ENCODE peak calls at places on chromosome 10, in seven cellular contexts. E is spleen, C is heart left ventricle, N is hepatocyte, F is transverse colon, Z is heart right ventricle, K is fibroblast of lung. B is an unnamed sample.
A peak's percentile ranks its signal among the peaks of the same experiment; 100 is the strongest.

GRCh38 chr10:95363303-95363912 is 72.6 kb upstream of the PDLIM1 start:
- DNase-seq in K (peak; percentile 80), F (peak; percentile 47), Z (no peak), C (no peak), N (peak; percentile 74), E (no peak), B (peak; percentile 75)

GRCh38 chr10:93095225-93095624 is 21.5 kb downstream of the CYP26A1 start:
- DNase-seq in C (no peak), Z (no peak), N (no peak), E (no peak), K (no peak), F (no peak), B (peak; percentile 71)

GRCh38 chr10:117617664-117618063 is 75.1 kb downstream of the EMX2 start:
- DNase-seq in E (no peak), Z (no peak), N (no peak), F (no peak), K (no peak), C (no peak), B (peak; percentile 10)

GRCh38 chr10:44068716-44069482 is 316.0 kb downstream of the CXCL12 start:
- DNase-seq in C (no peak), Z (peak; percentile 44), N (no peak), F (no peak), E (no peak), K (peak; percentile 21), B (no peak)

GRCh38 chr10:69237528-69238159 is 17.5 kb downstream of the HKDC1 start:
- DNase-seq in Z (peak; percentile 91), F (peak; percentile 92), N (peak; percentile 87), C (peak; percentile 87), K (peak; percentile 77), E (peak; percentile 96), B (peak; percentile 97)

GRCh38 chr10:9508616-9509015 is 1454.1 kb downstream of the GATA3 start:
- DNase-seq in K (peak; percentile 14), F (no peak), C (no peak), E (no peak), N (no peak), Z (no peak), B (no peak)

GRCh38 chr10:32943854-32944661 is 14.0 kb downstream of the ITGB1 start:
- DNase-seq in E (no peak), C (no peak), F (peak; percentile 44), N (no peak), K (no peak), Z (peak; percentile 21), B (peak; percentile 71)

GRCh38 chr10:44198096-44198779 is 186.7 kb downstream of the CXCL12 start:
- DNase-seq in Z (no peak), N (no peak), C (no peak), K (peak; percentile 33), E (no peak), F (no peak), B (no peak)

GRCh38 chr10:99297033-99297432 is 32.1 kb upstream of the CNNM1 start:
- DNase-seq in C (no peak), F (no peak), N (no peak), Z (no peak), K (no peak), E (no peak), B (peak; percentile 64)

GRCh38 chr10:11113156-11113555 is 95.5 kb downstream of the CELF2 start:
- DNase-seq in C (no peak), Z (no peak), F (no peak), N (no peak), K (no peak), E (no peak), B (no peak)

GRCh38 chr10:132521466-132522102 is 16.0 kb upstream of the INPP5A start:
- DNase-seq in F (peak; percentile 6), E (peak; percentile 70), K (no peak), Z (peak; percentile 12), N (no peak), C (peak; percentile 17), B (peak; percentile 36)

GRCh38 chr10:131170042-131170983 is 141.2 kb downstream of the TCERG1L start:
- DNase-seq in K (no peak), Z (no peak), C (no peak), F (no peak), N (no peak), E (peak; percentile 47), B (peak; percentile 16)

GRCh38 chr10:117374506-117375359 is 507 bp downstream of the PDZD8 start:
- DNase-seq in F (peak; percentile 39), E (peak; percentile 92), N (peak; percentile 46), K (peak; percentile 42), Z (peak; percentile 34), C (no peak), B (peak; percentile 80)

DNA sequence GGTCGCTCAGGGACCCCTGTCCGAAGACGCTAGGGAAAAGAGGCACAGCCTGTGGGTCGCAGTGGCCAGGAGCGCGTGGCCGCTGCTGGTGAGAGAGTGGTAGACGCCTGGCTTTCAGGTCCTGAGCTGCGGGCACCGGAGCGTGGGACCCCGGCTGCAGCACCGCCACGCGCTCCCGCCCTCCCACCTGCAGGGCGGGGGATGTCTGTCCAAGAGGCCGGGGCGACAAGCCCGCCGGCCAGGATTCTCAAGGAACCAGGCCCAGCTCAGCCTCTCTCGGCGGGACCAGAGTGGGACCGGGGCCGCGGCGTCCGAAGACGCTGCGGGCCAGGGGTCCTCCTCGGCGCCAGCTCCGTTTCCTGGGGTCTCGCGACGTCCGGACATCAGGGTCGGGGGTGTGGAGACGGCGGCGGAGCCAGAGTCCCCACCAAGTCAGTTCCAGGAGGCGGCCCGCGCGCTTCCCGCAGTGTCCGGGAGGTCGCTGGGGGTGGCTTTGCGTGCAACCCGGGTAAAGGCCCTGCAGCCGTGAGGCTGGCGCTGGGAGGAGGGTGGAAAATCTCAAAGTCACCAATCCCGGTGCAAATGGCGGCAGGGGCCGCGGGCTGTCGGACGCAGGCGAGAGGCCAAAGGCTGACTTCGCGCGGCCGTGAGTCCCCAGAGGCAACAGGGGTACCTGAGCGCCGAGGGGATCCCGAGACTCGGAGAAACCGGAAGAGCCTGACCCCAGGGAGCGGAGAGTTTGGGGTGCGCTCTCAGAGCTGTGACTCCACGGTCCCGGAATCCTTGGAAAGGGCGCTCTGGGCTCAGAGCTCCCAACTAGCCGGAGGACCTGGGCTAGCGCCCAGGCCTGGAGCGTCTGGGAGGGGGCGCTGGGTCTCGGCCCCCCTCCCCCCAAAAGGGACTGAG is 5.4 kb downstream of the ZNF503 start:
- DNase-seq in C (peak; percentile 42), E (no peak), Z (peak; percentile 49), N (peak; percentile 49), K (peak; percentile 61), F (peak; percentile 33), B (peak; percentile 78)
- H3K27ac ChIP-seq in C (peak overlapping the region; percentile 63), E (peak overlapping the region; percentile 95), Z (peak overlapping the region; percentile 72), N (peak overlapping the region; percentile 96), K (peak overlapping the region; percentile 95), F (peak overlapping the region; percentile 99), B (peak overlapping the region; percentile 77)

GRCh38 chr10:100520811-100521210 is 1.1 kb upstream of the SEC31B start:
- DNase-seq in F (no peak), K (no peak), C (no peak), Z (no peak), N (no peak), E (no peak), B (no peak)

GRCh38 chr10:100518761-100519241 is 860 bp downstream of the SEC31B start:
- DNase-seq in N (peak; percentile 79), Z (no peak), K (peak; percentile 66), C (peak; percentile 57), E (no peak), F (peak; percentile 70), B (peak; percentile 87)

GRCh38 chr10:100516847-100517246 is 2.8 kb downstream of the SEC31B start:
- DNase-seq in C (no peak), N (no peak), K (no peak), E (no peak), Z (no peak), F (no peak), B (peak; percentile 68)

GRCh38 chr10:100522107-100522811 is 2.6 kb upstream of the SEC31B start:
- DNase-seq in K (no peak), E (no peak), N (no peak), Z (no peak), F (no peak), C (no peak), B (no peak)

DNA sequence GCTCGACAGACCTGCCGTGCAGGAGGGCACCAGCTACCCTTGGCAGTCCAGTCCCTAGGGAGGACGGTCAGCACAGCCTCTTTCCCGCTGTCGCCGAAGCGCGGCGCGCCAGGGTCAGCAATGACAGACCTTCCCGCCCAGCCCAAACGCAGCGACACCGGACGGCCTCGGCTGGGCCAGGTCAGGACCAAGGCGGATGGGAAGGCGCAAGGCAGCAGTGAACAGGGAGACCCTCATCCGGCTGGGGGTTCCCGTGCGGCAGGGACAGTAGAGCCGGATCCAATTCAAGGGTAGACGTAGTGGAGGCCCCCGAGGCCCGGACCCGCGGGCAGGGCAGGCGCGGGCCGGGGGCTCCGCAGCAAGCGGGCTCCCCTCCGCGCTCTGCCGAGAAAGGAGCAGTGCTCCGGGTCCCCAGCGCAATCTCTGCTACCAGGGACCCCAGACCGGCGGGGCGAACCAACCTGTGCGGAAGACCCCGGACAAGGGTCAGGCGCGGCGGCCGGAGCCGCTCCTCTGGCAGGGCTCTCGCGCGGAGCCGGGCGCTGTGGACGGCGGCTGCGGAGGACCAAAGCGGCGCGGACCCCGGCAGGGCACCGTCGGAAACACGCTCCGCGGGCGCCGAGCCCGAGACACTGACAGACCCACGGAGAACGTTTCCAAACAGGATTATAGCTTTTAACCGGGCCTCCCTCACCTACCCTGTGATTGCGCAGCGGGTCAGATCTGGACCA is at the start of gene SEC31B:
- DNase-seq in K (no peak), E (peak; percentile 82), Z (peak; percentile 61), N (peak; percentile 66), C (peak; percentile 44), F (peak; percentile 17), B (peak; percentile 92)
- H3K4me1 ChIP-seq in K (peaks cover 5% of the 10 kb centered on the region), E (peaks cover 19% of the 10 kb centered on the region), Z (peaks cover 12% of the 10 kb centered on the region), N (peaks cover 9% of the 10 kb centered on the region), C (peaks cover 13% of the 10 kb centered on the region), F (peaks cover 12% of the 10 kb centered on the region), B (peaks cover 4% of the 10 kb centered on the region)

GRCh38 chr10:23432639-23433038 is 6.2 kb upstream of the OTUD1 start:
- DNase-seq in Z (no peak), N (no peak), F (no peak), K (no peak), C (no peak), E (no peak), B (no peak)

GRCh38 chr10:23435378-23435777 is 3.5 kb upstream of the OTUD1 start:
- DNase-seq in E (no peak), Z (no peak), N (no peak), F (no peak), C (no peak), K (no peak), B (no peak)

GRCh38 chr10:23437987-23438546 is 808 bp upstream of the OTUD1 start:
- DNase-seq in C (no peak), E (peak; percentile 83), F (no peak), Z (no peak), N (no peak), K (no peak), B (no peak)

GRCh38 chr10:23433710-23434109 is 5.2 kb upstream of the OTUD1 start:
- DNase-seq in N (no peak), C (no peak), Z (no peak), F (no peak), K (no peak), E (no peak), B (no peak)

GRCh38 chr10:23432161-23432560 is 6.7 kb upstream of the OTUD1 start:
- DNase-seq in N (peak; percentile 14), K (peak; percentile 51), E (no peak), Z (no peak), C (no peak), F (peak; percentile 46), B (no peak)
- H3K27ac ChIP-seq in N (peak overlapping the region; percentile 29), K (no peak overlapping the region), E (peak overlapping the region; percentile 22), Z (no peak overlapping the region), C (no peak overlapping the region), F (peak overlapping the region; percentile 72), B (no peak overlapping the region)

DNA sequence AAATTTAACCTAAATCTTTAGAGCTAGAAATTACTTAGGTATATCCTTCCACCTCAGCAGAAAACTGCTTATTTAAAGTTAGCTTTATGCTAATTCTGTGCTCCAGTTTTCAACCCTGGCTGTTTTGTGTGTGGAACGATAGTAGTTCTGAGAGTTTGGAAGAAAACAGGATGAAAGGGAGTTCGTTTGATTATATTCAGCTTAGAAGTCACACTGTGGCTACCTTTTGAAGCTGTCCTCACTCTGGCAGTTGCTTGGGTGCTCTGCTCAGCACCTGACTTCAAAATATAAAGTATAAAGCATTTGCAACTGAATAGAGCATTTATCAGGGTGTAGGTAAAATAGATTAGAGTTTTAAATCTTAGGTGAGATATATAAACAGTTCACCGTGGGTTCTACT is 2.7 kb upstream of the ASCC1 start:
- DNase-seq in F (no peak), K (no peak), C (no peak), E (no peak), N (no peak), Z (no peak), B (no peak)
- H3K4me1 ChIP-seq in F (peaks cover 43% of the 10 kb centered on the region), K (peaks cover 5% of the 10 kb centered on the region), C (peaks cover 61% of the 10 kb centered on the region), E (peaks cover 84% of the 10 kb centered on the region), N (peaks cover 20% of the 10 kb centered on the region), Z (peaks cover 37% of the 10 kb centered on the region), B (no peaks in the 10 kb centered on the region)